ENCODE peak calls at places on chromosomes 5 and 9, in four cellular contexts. One of them, this sample, is unnamed. For H3K4me1, the result is how much of the 10 kb centered on the place peaks cover.

GRCh38 chr5:113202904-113203716 is 226.5 kb downstream of the DCP2 start:
- DNase-seq in upper lobe of right lung: no peak
- DNase-seq in PC-9: peak
- DNase-seq in tibial artery: no peak
- DNase-seq in this sample: no peak

GRCh38 chr9:112705773-112706427 is 12.0 kb downstream of the INIP start:
- DNase-seq in upper lobe of right lung: no peak
- DNase-seq in PC-9: no peak
- DNase-seq in tibial artery: no peak
- DNase-seq in this sample: no peak

GRCh38 chr5:9188956-9189355 is 356.9 kb downstream of the SEMA5A start:
- DNase-seq in upper lobe of right lung: no peak
- DNase-seq in PC-9: no peak
- DNase-seq in tibial artery: no peak
- DNase-seq in this sample: no peak

GRCh38 chr5:67089200-67089725 is 107.3 kb downstream of the CD180 start:
- DNase-seq in upper lobe of right lung: no peak
- DNase-seq in PC-9: no peak
- DNase-seq in tibial artery: no peak
- DNase-seq in this sample: no peak

GRCh38 chr9:94783121-94783664 is 56.7 kb downstream of the AOPEP start:
- DNase-seq in upper lobe of right lung: peak
- DNase-seq in PC-9: peak
- DNase-seq in tibial artery: peak
- DNase-seq in this sample: peak

GRCh38 chr9:26723486-26723885 is 169.1 kb downstream of the CAAP1 start:
- DNase-seq in upper lobe of right lung: no peak
- DNase-seq in PC-9: peak
- DNase-seq in tibial artery: no peak
- DNase-seq in this sample: peak

GRCh38 chr9:21624675-21625477 is 142.8 kb upstream of the IFNE start:
- DNase-seq in upper lobe of right lung: no peak
- DNase-seq in PC-9: no peak
- DNase-seq in tibial artery: no peak
- DNase-seq in this sample: no peak

GRCh38 chr5:133149333-133149732 is 97.5 kb downstream of the HSPA4 start:
- DNase-seq in upper lobe of right lung: no peak
- DNase-seq in PC-9: no peak
- DNase-seq in tibial artery: no peak
- DNase-seq in this sample: no peak

GRCh38 chr9:116628706-116629105 is 58.4 kb upstream of the TRIM32 start:
- DNase-seq in upper lobe of right lung: no peak
- DNase-seq in PC-9: no peak
- DNase-seq in tibial artery: no peak
- DNase-seq in this sample: no peak

GRCh38 chr9:99192786-99193465 is 28.8 kb downstream of the ALG2 start:
- DNase-seq in upper lobe of right lung: no peak
- DNase-seq in PC-9: no peak
- DNase-seq in tibial artery: no peak
- DNase-seq in this sample: no peak

GRCh38 chr9:131679261-131680020 is 60.4 kb downstream of the RAPGEF1 start:
- DNase-seq in upper lobe of right lung: no peak
- DNase-seq in PC-9: no peak
- DNase-seq in tibial artery: no peak
- DNase-seq in this sample: no peak
- H3K4me1 ChIP-seq in upper lobe of right lung: half or more
- H3K4me1 ChIP-seq in PC-9: half or more
- H3K4me1 ChIP-seq in tibial artery: half or more
- H3K4me1 ChIP-seq in this sample: under half

DNA sequence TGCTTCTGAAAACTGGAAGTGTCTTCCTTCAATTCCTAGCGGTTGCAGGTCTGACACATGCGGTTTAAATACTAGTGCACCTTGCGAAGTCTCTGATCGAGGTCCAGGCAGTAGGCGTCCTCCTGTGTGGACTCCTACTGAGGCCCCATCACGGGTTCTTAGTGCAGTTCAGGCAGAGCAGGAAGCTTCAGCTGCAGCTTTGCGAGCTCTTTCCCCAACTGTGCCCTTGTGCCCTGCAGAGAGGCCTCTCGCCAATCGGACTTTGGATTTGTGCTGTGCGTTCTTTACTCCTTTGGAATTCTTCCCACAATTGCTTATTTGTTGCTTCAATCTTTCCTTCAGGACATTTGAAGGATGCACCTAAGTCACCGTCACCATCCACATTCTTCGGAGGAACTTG is 40.6 kb upstream of the FAM120AOS start:
- DNase-seq in upper lobe of right lung: peak
- DNase-seq in PC-9: no peak
- DNase-seq in tibial artery: no peak
- DNase-seq in this sample: no peak
- H3K4me3 ChIP-seq in upper lobe of right lung: no peak
- H3K4me3 ChIP-seq in PC-9: no peak
- H3K4me3 ChIP-seq in tibial artery: no peak
- H3K4me3 ChIP-seq in this sample: no peak

GRCh38 chr5:135309391-135310327 is 89.4 kb downstream of the MACROH2A1 start:
- DNase-seq in upper lobe of right lung: no peak
- DNase-seq in PC-9: no peak
- DNase-seq in tibial artery: no peak
- DNase-seq in this sample: no peak

GRCh38 chr5:135308752-135309151 is 90.3 kb downstream of the MACROH2A1 start:
- DNase-seq in upper lobe of right lung: no peak
- DNase-seq in PC-9: no peak
- DNase-seq in tibial artery: no peak
- DNase-seq in this sample: no peak

GRCh38 chr5:135306557-135306956 is 92.5 kb downstream of the MACROH2A1 start:
- DNase-seq in upper lobe of right lung: no peak
- DNase-seq in PC-9: no peak
- DNase-seq in tibial artery: no peak
- DNase-seq in this sample: no peak

GRCh38 chr5:135308245-135308644 is 90.8 kb downstream of the MACROH2A1 start:
- DNase-seq in upper lobe of right lung: no peak
- DNase-seq in PC-9: no peak
- DNase-seq in tibial artery: no peak
- DNase-seq in this sample: no peak

GRCh38 chr5:135307143-135307903 is 91.7 kb downstream of the MACROH2A1 start:
- DNase-seq in upper lobe of right lung: no peak
- DNase-seq in PC-9: no peak
- DNase-seq in tibial artery: no peak
- DNase-seq in this sample: no peak
- H3K4me1 ChIP-seq in upper lobe of right lung: under half
- H3K4me1 ChIP-seq in PC-9: under half
- H3K4me1 ChIP-seq in tibial artery: under half
- H3K4me1 ChIP-seq in this sample: under half

GRCh38 chr9:127154003-127154389 is 31.6 kb upstream of the ANGPTL2 start:
- DNase-seq in upper lobe of right lung: peak
- DNase-seq in PC-9: no peak
- DNase-seq in tibial artery: no peak
- DNase-seq in this sample: peak

GRCh38 chr9:127158995-127159801 is 36.8 kb upstream of the ANGPTL2 start:
- DNase-seq in upper lobe of right lung: peak
- DNase-seq in PC-9: no peak
- DNase-seq in tibial artery: peak
- DNase-seq in this sample: peak

GRCh38 chr9:127155314-127155713 is 32.9 kb upstream of the ANGPTL2 start:
- DNase-seq in upper lobe of right lung: no peak
- DNase-seq in PC-9: no peak
- DNase-seq in tibial artery: no peak
- DNase-seq in this sample: no peak

GRCh38 chr9:127153484-127153883 is 31.0 kb upstream of the ANGPTL2 start:
- DNase-seq in upper lobe of right lung: no peak
- DNase-seq in PC-9: no peak
- DNase-seq in tibial artery: no peak
- DNase-seq in this sample: no peak

GRCh38 chr9:127154390-127155191 is 32.2 kb upstream of the ANGPTL2 start:
- DNase-seq in upper lobe of right lung: peak
- DNase-seq in PC-9: no peak
- DNase-seq in tibial artery: peak
- DNase-seq in this sample: peak
- H3K4me3 ChIP-seq in upper lobe of right lung: peak
- H3K4me3 ChIP-seq in PC-9: no peak
- H3K4me3 ChIP-seq in tibial artery: peak
- H3K4me3 ChIP-seq in this sample: no peak

GRCh38 chr9:137163101-137163661 is 6.7 kb downstream of the LRRC26 start:
- DNase-seq in upper lobe of right lung: no peak
- DNase-seq in PC-9: no peak
- DNase-seq in tibial artery: no peak
- DNase-seq in this sample: no peak
- H3K4me1 ChIP-seq in upper lobe of right lung: under half
- H3K4me1 ChIP-seq in PC-9: under half
- H3K4me1 ChIP-seq in tibial artery: under half
- H3K4me1 ChIP-seq in this sample: under half

GRCh38 chr9:34380034-34380510 is 3.4 kb upstream of the MYORG start:
- DNase-seq in upper lobe of right lung: no peak
- DNase-seq in PC-9: peak
- DNase-seq in tibial artery: no peak
- DNase-seq in this sample: no peak
- H3K4me3 ChIP-seq in upper lobe of right lung: peak
- H3K4me3 ChIP-seq in PC-9: peak
- H3K4me3 ChIP-seq in tibial artery: peak
- H3K4me3 ChIP-seq in this sample: peak

GRCh38 chr9:31821583-31821982 is 562.9 kb upstream of the ACO1 start:
- DNase-seq in upper lobe of right lung: no peak
- DNase-seq in PC-9: no peak
- DNase-seq in tibial artery: no peak
- DNase-seq in this sample: no peak

GRCh38 chr9:31820426-31820825 is 564.0 kb upstream of the ACO1 start:
- DNase-seq in upper lobe of right lung: no peak
- DNase-seq in PC-9: no peak
- DNase-seq in tibial artery: no peak
- DNase-seq in this sample: no peak

GRCh38 chr9:31823365-31823764 is 561.1 kb upstream of the ACO1 start:
- DNase-seq in upper lobe of right lung: no peak
- DNase-seq in PC-9: no peak
- DNase-seq in tibial artery: no peak
- DNase-seq in this sample: no peak

GRCh38 chr9:31824860-31825259 is 559.6 kb upstream of the ACO1 start:
- DNase-seq in upper lobe of right lung: no peak
- DNase-seq in PC-9: no peak
- DNase-seq in tibial artery: no peak
- DNase-seq in this sample: no peak
- H3K4me1 ChIP-seq in upper lobe of right lung: under half
- H3K4me1 ChIP-seq in PC-9: under half
- H3K4me1 ChIP-seq in tibial artery: under half
- H3K4me1 ChIP-seq in this sample: under half

GRCh38 chr9:136342191-136343120 is 15.1 kb downstream of the GPSM1 start:
- DNase-seq in upper lobe of right lung: peak
- DNase-seq in PC-9: peak
- DNase-seq in tibial artery: peak
- DNase-seq in this sample: peak
- H3K4me3 ChIP-seq in upper lobe of right lung: peak
- H3K4me3 ChIP-seq in PC-9: no peak
- H3K4me3 ChIP-seq in tibial artery: peak
- H3K4me3 ChIP-seq in this sample: peak

GRCh38 chr9:129273941-129274709 is 96.1 kb upstream of the IER5L start:
- DNase-seq in upper lobe of right lung: peak
- DNase-seq in PC-9: no peak
- DNase-seq in tibial artery: peak
- DNase-seq in this sample: no peak
- H3K4me1 ChIP-seq in upper lobe of right lung: under half
- H3K4me1 ChIP-seq in PC-9: under half
- H3K4me1 ChIP-seq in tibial artery: under half
- H3K4me1 ChIP-seq in this sample: under half